ENCODE peak calls at places on chromosomes 16 and 17, in nine cellular contexts. T, K, G, Z, R, A, Q, J and U are unnamed samples.
A peak's percentile ranks its signal among the peaks of the same experiment; 100 is the strongest.

GRCh38 chr17:54968954-54969400 is 412 bp downstream of the STXBP4 start:
- DNase-seq in T (peak; percentile 18), K (no peak), G (peak; percentile 24), Z (no peak), R (no peak), A (no peak), Q (peak; percentile 26), J (peak; percentile 20), U (no peak)

GRCh38 chr16:81625544-81626152 is 153.4 kb upstream of the PLCG2 start:
- DNase-seq in T (no peak), K (no peak), G (no peak), Z (no peak), R (no peak), A (no peak), Q (peak; percentile 29), J (no peak), U (no peak)

GRCh38 chr17:1989135-1989534 is 36.0 kb downstream of the RTN4RL1 start:
- DNase-seq in T (peak; percentile 94), K (no peak), G (no peak), Z (no peak), R (peak; percentile 43), A (no peak), Q (peak; percentile 98), J (no peak), U (no peak)

GRCh38 chr16:66927918-66928649 is 2.7 kb upstream of the RRAD start:
- DNase-seq in T (no peak), K (no peak), G (no peak), Z (no peak), R (no peak), A (no peak), Q (peak; percentile 43), J (no peak), U (no peak)

GRCh38 chr16:22117666-22118065 is 25.3 kb downstream of the VWA3A start:
- DNase-seq in T (no peak), K (no peak), G (no peak), Z (no peak), R (no peak), A (no peak), Q (no peak), J (no peak), U (no peak)

GRCh38 chr17:68910789-68911431 is 44.3 kb downstream of the ABCA8 start:
- DNase-seq in T (no peak), K (no peak), G (no peak), Z (no peak), R (no peak), A (no peak), Q (no peak), J (no peak), U (no peak)

GRCh38 chr17:40451420-40451819 is 8.2 kb downstream of the IGFBP4 start:
- DNase-seq in T (peak; percentile 71), K (no peak), G (no peak), Z (no peak), R (peak; percentile 89), A (no peak), Q (peak; percentile 97), J (no peak), U (no peak)

GRCh38 chr17:51948128-51948527 is 210.4 kb downstream of the CA10 start:
- DNase-seq in T (no peak), K (no peak), G (no peak), Z (no peak), R (no peak), A (no peak), Q (no peak), J (no peak), U (no peak)

GRCh38 chr17:42819939-42820535 is 4.0 kb downstream of the BECN1 start:
- DNase-seq in T (peak; percentile 60), K (peak; percentile 91), G (peak; percentile 54), Z (no peak), R (no peak), A (peak; percentile 46), Q (peak; percentile 63), J (no peak), U (peak; percentile 55)

GRCh38 chr17:63356275-63356905 is 89.7 kb downstream of the CYB561 start:
- DNase-seq in T (peak; percentile 95), K (no peak), G (no peak), Z (no peak), R (peak; percentile 76), A (no peak), Q (peak; percentile 99), J (no peak), U (no peak)

GRCh38 chr17:12887088-12887487 is 97.8 kb downstream of the ARHGAP44 start:
- DNase-seq in T (no peak), K (no peak), G (no peak), Z (no peak), R (no peak), A (no peak), Q (no peak), J (no peak), U (no peak)

GRCh38 chr16:4021070-4021779 is 95.0 kb downstream of the ADCY9 start:
- DNase-seq in T (no peak), K (no peak), G (no peak), Z (no peak), R (no peak), A (no peak), Q (no peak), J (no peak), U (no peak)

GRCh38 chr16:74737521-74737920 is 36.9 kb upstream of the MLKL start:
- DNase-seq in T (no peak), K (no peak), G (no peak), Z (no peak), R (no peak), A (no peak), Q (no peak), J (no peak), U (no peak)

GRCh38 chr17:63402808-63403207 is 43.3 kb downstream of the CYB561 start:
- DNase-seq in T (peak; percentile 62), K (no peak), G (no peak), Z (no peak), R (peak; percentile 32), A (no peak), Q (peak; percentile 84), J (no peak), U (no peak)

GRCh38 chr16:14199199-14199598 is 128.1 kb downstream of the MRTFB start:
- DNase-seq in T (no peak), K (no peak), G (no peak), Z (no peak), R (peak; percentile 5), A (no peak), Q (no peak), J (no peak), U (no peak)